ENCODE peak calls at places on chromosomes 2 and 18, in four cellular contexts. K, I, D and Z are unnamed samples.

GRCh38 chr2:104897515-104898184 is 43.7 kb downstream of the POU3F3 start:
- DNase-seq in K (no peak), I (no peak), D (no peak), Z (no peak)

GRCh38 chr2:200125463-200125862 is 170.1 kb downstream of the MAIP1 start:
- DNase-seq in K (no peak), D (no peak), I (no peak), Z (no peak)

GRCh38 chr2:42092084-42092996 is 44.5 kb downstream of the PKDCC start:
- DNase-seq in I (no peak), D (no peak), K (no peak), Z (no peak)

GRCh38 chr18:8835556-8835955 is 130.2 kb downstream of the MTCL1 start:
- DNase-seq in K (no peak), I (no peak), D (no peak), Z (no peak)

GRCh38 chr2:186537019-186537418 is 51.0 kb downstream of the ZC3H15 start:
- DNase-seq in K (no peak), I (no peak), D (no peak), Z (no peak)

GRCh38 chr2:240935101-240935876 is 29.2 kb downstream of the CROCC2 start:
- DNase-seq in I (peak; percentile 55), K (peak; percentile 69), D (no peak), Z (no peak)

GRCh38 chr2:54657664-54658083 is 65.8 kb upstream of the EML6 start:
- DNase-seq in D (peak; percentile 62), K (peak; percentile 80), I (peak; percentile 70), Z (no peak)

GRCh38 chr2:159201321-159202063 is 85.0 kb downstream of the WDSUB1 start:
- DNase-seq in I (no peak), D (no peak), K (peak; percentile 73), Z (no peak)

GRCh38 chr2:121213386-121213785 is 71.6 kb downstream of the TFCP2L1 start:
- DNase-seq in I (no peak), D (no peak), K (peak; percentile 17), Z (no peak)

GRCh38 chr18:7904529-7904928 is 337.4 kb downstream of the PTPRM start:
- DNase-seq in I (no peak), K (no peak), D (no peak), Z (no peak)

GRCh38 chr2:33240178-33240577 is 236.3 kb upstream of the RASGRP3 start:
- DNase-seq in D (no peak), K (no peak), I (no peak), Z (no peak)

GRCh38 chr2:218658671-218659257 is 659 bp downstream of the ZNF142 start:
- DNase-seq in D (peak; percentile 72), I (no peak), K (no peak), Z (no peak)

GRCh38 chr2:225735844-225736243 is 336.3 kb downstream of the NYAP2 start:
- DNase-seq in I (no peak), K (no peak), D (no peak), Z (no peak)

GRCh38 chr2:160920061-160920460 is 240.2 kb upstream of the TANK start:
- DNase-seq in K (no peak), I (no peak), D (no peak), Z (no peak)

GRCh38 chr2:8576525-8577157 is 105.2 kb upstream of the ID2 start:
- DNase-seq in K (peak; percentile 85), D (no peak), I (no peak), Z (no peak)

GRCh38 chr18:13159579-13159978 is 59.0 kb upstream of the LDLRAD4 start:
- DNase-seq in K (no peak), D (peak; percentile 40), I (no peak), Z (peak; percentile 63)

GRCh38 chr2:41170589-41170988 is 718.7 kb upstream of the SLC8A1 start:
- DNase-seq in D (no peak), I (no peak), K (no peak), Z (no peak)

DNA sequence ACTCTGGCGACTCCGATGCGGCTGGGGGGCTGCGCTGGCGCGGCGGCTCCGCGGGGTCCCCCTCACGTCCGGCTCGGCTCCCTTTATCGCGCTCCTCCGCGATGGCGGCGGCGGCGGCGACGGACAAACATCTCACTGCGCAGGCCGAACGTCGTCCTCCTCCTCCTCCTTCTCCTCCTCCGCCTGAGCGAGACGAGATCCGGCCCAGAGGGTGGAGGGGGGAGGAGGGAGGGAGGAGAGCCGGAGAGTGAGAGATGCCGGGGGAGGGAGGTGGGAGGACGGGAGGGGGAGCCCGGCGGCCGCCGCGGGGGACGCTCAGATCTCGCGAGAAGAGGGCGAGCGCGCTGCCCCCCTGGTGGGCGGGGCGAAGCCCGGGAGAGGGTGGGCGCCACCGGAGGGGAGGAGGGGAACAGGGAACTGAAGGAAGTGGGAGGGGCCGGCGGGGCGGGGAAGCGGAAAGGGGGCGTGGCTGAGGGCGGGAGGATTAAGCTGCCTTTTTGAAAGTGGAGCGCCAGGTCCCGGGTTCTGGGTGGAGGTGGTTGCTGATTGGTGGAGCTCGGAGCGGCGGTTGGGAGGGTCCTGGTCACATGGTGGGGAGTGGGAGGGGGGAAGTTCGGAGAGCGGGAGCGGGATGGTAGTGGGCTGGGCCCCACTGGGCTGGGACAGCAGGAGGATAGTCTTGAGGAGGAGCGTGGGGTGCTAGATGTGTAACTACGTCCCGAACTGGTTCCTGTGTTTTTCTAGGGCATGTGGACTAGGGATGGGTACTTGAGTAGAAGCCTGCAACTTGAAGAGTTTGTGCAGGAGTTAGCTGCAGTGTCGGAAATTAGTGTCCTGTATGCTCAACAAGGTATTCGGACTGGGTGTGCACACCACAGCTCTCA is at the start of gene CUL3:
- DNase-seq in I (peak; percentile 100), K (peak; percentile 100), D (peak; percentile 88), Z (peak; percentile 92)
- H3K4me1 ChIP-seq in I (peaks cover 18% of the 10 kb centered on the region), K (peaks cover 29% of the 10 kb centered on the region), D (peaks cover 18% of the 10 kb centered on the region), Z (no peaks in the 10 kb centered on the region)

GRCh38 chr2:182067393-182067792 is 81.7 kb downstream of the PPP1R1C start:
- DNase-seq in D (no peak), K (no peak), I (no peak), Z (no peak)
- H3K4me3 ChIP-seq in D (no peak overlapping the region), K (no peak overlapping the region), I (no peak overlapping the region), Z (no peak overlapping the region)

GRCh38 chr2:6846967-6847695 is 18.6 kb downstream of the CMPK2 start:
- DNase-seq in I (no peak), K (no peak), D (no peak), Z (no peak)

GRCh38 chr2:6845903-6846302 is 19.8 kb downstream of the CMPK2 start:
- DNase-seq in D (no peak), K (no peak), I (no peak), Z (no peak)

GRCh38 chr2:6845312-6845711 is 20.4 kb downstream of the CMPK2 start:
- DNase-seq in D (no peak), I (no peak), K (no peak), Z (no peak)

GRCh38 chr2:6841537-6842287 is 24.0 kb downstream of the CMPK2 start:
- DNase-seq in K (no peak), D (no peak), I (no peak), Z (no peak)

DNA sequence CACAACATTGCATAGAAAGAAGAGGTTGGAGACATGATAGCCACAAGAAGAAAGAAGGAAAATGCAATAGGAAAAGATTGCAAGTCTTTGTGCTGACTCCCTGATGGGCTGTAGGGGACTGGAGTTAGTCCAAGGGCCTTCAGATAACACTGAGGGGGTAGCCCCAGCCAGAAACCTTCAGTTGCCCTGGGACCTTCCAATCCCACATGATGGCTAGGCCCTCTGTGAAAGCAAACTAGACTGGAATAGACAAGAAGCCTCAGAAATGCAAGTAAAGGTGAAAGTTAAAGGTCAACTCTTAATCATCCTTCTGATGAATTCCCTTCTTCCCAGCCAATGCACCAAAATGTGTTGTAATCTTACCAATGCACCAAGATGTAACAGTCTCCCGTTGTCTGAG is 19.2 kb downstream of the CMPK2 start:
- DNase-seq in K (no peak), D (no peak), I (no peak), Z (no peak)
- H3K9me3 ChIP-seq in K (peaks cover 100% of the 10 kb centered on the region), D (peaks cover 23% of the 10 kb centered on the region), I (no peaks in the 10 kb centered on the region), Z (peaks cover 6% of the 10 kb centered on the region)

GRCh38 chr2:60519259-60519863 is 34.1 kb downstream of the BCL11A start:
- DNase-seq in D (no peak), I (no peak), K (no peak), Z (no peak)
- H3K4me1 ChIP-seq in D (no peaks in the 10 kb centered on the region), I (peaks cover 8% of the 10 kb centered on the region), K (peaks cover 12% of the 10 kb centered on the region), Z (peaks cover 24% of the 10 kb centered on the region)

DNA sequence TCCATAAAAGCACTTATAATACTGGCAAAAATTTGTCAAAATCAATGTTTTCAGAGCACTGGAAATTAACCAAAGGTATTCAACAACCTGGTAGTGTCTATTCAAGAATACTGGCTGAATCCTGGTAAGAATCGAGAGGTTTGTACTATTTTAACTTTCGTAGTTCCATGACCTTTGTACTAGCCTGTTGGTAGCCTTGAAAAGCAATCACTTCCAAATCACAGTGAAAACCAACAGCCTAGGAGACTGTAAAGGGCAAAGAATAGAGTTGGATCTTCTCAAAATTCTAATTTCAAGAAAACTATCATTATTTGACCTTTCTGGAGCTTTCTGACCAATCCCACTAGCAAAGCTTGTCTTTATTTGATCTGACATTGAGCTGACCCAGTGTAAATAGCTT is 64.8 kb upstream of the CCDC178 start:
- DNase-seq in K (no peak), D (no peak), I (no peak), Z (no peak)
- H3K4me3 ChIP-seq in K (no peak overlapping the region), D (no peak overlapping the region), I (no peak overlapping the region), Z (no peak overlapping the region)

GRCh38 chr2:238473523-238473922 is 46.8 kb downstream of the ASB1 start:
- DNase-seq in K (no peak), I (no peak), D (no peak), Z (no peak)
- H3K9me3 ChIP-seq in K (peaks cover 76% of the 10 kb centered on the region), I (no peaks in the 10 kb centered on the region), D (peaks cover 34% of the 10 kb centered on the region), Z (no peaks in the 10 kb centered on the region)

DNA sequence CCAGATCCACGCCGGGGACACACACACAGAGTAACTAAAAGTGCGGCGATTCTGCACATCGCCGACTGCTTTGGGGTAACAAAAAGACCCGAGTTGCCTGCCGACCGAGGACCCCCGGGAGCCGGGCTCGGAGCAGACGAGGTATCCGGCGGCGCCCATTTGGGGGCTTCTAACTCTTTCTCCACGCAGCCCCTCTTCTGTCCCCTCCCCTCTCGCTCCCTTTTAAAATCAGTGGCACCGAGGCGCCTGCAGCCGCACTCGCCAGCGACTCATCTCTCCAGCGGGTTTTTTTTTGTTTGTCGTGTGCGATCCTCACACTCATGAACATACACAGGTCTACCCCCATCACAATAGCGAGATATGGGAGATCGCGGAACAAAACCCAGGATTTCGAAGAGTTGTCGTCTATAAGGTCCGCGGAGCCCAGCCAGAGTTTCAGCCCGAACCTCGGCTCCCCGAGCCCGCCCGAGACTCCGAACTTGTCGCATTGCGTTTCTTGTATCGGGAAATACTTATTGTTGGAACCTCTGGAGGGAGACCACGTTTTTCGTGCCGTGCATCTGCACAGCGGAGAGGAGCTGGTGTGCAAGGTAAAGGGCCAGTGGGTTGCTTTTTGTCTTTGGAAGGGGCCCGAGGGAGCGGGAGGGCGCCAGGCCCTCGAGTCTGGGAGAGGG is 1.4 kb downstream of the TRIB2 start:
- DNase-seq in K (peak; percentile 85), D (peak; percentile 21), I (peak; percentile 69), Z (no peak)
- H3K4me1 ChIP-seq in K (peaks cover 14% of the 10 kb centered on the region), D (peaks cover 15% of the 10 kb centered on the region), I (peaks cover 18% of the 10 kb centered on the region), Z (peaks cover 6% of the 10 kb centered on the region)